ENCODE peak calls at places on chromosome 13, in seven cellular contexts. E is lower leg skin, S is heart left ventricle, D is SK-N-MC, L is psoas muscle, F is GM12865, C is HL-60. A is an unnamed sample.

GRCh38 chr13:33494596-33495214 is 209.2 kb upstream of the STARD13 start:
- DNase-seq in E (no peak), C (no peak), F (no peak), S (no peak), L (no peak), D (no peak), A (peak; percentile 35)

GRCh38 chr13:104779311-104779710 is 1713.1 kb upstream of the SLC10A2 start:
- DNase-seq in F (no peak), E (no peak), C (no peak), D (no peak), S (no peak), L (no peak), A (no peak)

GRCh38 chr13:97287047-97287383 is 64.9 kb downstream of the MBNL2 start:
- DNase-seq in D (no peak), E (no peak), L (no peak), C (no peak), F (no peak), S (no peak), A (no peak)

GRCh38 chr13:114099918-114100445 is 32.4 kb downstream of the RASA3 start:
- DNase-seq in S (peak; percentile 57), F (no peak), L (no peak), C (no peak), E (no peak), D (no peak), A (no peak)

GRCh38 chr13:25352230-25352629 is 19.5 kb upstream of the ATP8A2 start:
- DNase-seq in D (no peak), E (no peak), F (no peak), C (no peak), L (no peak), S (no peak), A (no peak)

GRCh38 chr13:24214528-24214927 is 54.0 kb downstream of the SPATA13 start:
- DNase-seq in F (peak; percentile 48), S (no peak), L (no peak), C (no peak), E (no peak), D (no peak), A (no peak)

GRCh38 chr13:74288361-74288911 is 154.2 kb upstream of the KLF12 start:
- DNase-seq in D (no peak), L (peak; percentile 32), F (peak; percentile 26), S (peak; percentile 68), E (no peak), C (no peak), A (peak; percentile 69)

GRCh38 chr13:80173224-80173623 is 167.7 kb downstream of the SPRY2 start:
- DNase-seq in D (no peak), E (peak; percentile 54), L (no peak), S (no peak), F (peak; percentile 29), C (peak; percentile 53), A (no peak)

GRCh38 chr13:93948523-93948922 is 531.0 kb downstream of the DCT start:
- DNase-seq in F (no peak), S (no peak), E (no peak), D (no peak), L (no peak), C (no peak), A (no peak)

GRCh38 chr13:23081246-23081645 is 99.5 kb upstream of the SGCG start:
- DNase-seq in F (no peak), D (no peak), E (no peak), S (no peak), C (no peak), L (no peak), A (no peak)

GRCh38 chr13:43516401-43516826 is 270.4 kb downstream of the ENOX1 start:
- DNase-seq in E (peak; percentile 48), C (no peak), F (no peak), L (no peak), D (no peak), S (no peak), A (no peak)

GRCh38 chr13:43981091-43981490 is 101.4 kb downstream of the LACC1 start:
- DNase-seq in S (no peak), E (no peak), C (no peak), D (no peak), F (peak; percentile 12), L (no peak), A (no peak)

GRCh38 chr13:87798536-87798935 is 127.4 kb downstream of the SLITRK5 start:
- DNase-seq in L (no peak), C (no peak), D (no peak), F (no peak), S (no peak), E (no peak), A (no peak)

DNA sequence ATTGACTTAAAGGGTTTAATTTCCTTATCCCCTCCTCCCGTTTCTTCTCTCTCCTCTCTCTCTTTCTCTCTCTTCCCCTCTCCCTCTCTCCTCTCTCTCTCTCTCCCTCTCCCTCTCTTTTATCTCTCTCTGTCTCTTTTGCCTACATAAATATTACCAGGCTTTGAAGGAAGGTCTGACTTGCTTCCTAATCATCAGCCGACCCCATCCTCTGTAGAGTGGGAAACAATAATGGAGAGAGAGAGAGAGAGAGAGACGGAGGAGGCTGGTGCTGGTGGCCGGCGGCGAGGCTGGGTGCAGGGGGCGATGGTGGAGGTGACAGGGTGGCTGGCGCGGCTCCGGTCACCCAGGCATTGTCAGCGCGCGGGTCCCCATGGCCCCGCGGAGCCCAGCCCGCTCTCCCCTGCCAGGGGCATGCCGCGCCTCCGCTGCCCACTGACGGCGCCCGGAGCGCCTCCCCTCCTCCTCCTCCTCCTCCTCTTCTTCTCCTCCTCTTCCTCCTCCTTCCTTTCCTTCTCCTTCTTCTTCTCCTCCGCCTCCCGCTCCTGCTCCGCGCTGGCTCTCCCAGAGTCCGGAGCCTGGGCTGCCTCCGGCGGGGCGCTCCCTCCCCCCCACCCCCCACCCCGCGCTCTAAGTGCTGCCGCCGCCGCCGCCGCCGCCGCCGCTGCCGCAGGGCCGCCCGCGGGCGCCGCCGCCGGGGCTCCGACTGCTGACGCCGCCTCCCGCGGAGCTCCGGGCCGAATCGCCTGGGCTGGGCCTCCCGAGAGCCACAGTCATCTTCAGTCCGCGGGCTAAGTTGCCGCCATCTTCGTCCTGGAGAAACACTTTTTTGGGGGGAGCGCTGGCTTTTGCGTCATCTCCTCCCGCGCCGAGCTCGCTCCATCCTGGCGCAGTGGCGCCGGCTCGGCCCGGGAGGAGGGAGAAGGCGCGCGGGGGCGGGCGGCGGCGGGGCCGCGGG is 348.4 kb downstream of the LIG4 start:
- DNase-seq in L (no peak), C (no peak), E (no peak), F (no peak), S (no peak), D (no peak), A (peak; percentile 39)
- H3K4me3 ChIP-seq in L (peak overlapping the region; percentile 51), C (peak overlapping the region; percentile 36), E (no peak overlapping the region), F (no peak overlapping the region), S (peak overlapping the region; percentile 37), D (peak overlapping the region; percentile 75), A (peak overlapping the region; percentile 64)

DNA sequence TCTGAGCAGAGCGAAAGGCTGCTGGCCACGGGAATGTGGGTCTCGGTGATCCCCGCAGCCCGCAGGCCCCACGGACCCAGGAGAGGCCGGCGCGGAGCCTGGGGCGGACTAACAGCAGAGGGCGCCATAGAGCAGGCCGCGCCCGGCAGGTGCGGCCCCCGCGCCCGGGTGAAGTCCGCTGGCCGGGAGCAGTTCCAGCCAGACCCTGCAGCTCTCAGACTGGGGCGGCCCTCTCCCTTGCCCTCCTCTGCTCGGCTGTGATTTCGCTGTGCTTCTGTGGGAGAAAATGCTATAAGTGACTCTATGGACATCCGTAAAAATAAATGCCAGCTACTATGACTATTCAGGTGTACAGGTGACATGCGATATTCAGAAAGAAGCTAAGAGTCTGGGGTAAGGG is 37.7 kb downstream of the GSX1 start:
- DNase-seq in F (peak; percentile 59), E (no peak), C (peak; percentile 31), L (peak; percentile 33), D (no peak), S (peak; percentile 80), A (peak; percentile 34)
- H3K4me3 ChIP-seq in F (no peak overlapping the region), E (no peak overlapping the region), C (peak overlapping the region; percentile 22), L (peak overlapping the region; percentile 35), D (peak overlapping the region; percentile 36), S (no peak overlapping the region), A (no peak overlapping the region)

DNA sequence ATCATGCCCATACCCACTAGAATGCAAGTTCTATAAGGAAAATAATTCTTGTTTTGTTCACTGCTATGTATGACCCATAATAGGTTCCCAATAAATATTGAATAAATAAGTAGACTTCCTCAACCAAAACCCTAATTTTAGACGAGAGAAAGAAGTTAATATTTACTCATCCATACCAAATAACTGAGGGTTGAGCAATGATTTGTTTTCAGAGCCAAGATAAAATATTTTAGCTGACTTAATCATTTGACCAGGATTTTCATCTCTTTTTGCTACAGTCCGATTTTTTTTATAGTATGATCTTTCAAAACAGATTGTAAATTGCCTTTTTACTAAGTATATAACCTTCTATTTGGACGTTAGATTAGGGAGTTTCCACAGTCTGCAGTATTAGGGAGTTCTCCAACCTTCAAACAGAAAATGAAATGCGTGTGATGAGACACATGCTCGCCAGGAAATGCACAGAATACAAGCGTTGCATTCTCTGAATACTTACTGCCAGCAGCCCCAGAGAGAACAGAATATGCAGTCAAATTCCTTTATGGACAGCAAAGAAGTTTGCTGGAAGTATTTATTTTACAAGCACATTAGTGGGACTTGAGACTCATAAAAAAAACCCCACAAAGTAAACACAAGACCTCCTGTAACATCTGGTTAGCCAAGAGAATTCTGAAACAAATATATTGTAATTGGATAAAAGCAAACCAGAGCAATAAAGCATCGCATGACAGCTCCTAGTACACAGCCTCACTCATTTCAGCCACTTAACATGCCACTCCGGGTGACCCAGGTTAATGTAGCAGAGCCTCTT is 230.0 kb downstream of the MYO16 start:
- DNase-seq in F (peak; percentile 17), D (peak; percentile 32), E (no peak), L (no peak), S (no peak), C (no peak), A (no peak)
- H3K4me3 ChIP-seq in F (no peak overlapping the region), D (peak overlapping the region; percentile 62), E (no peak overlapping the region), L (no peak overlapping the region), S (no peak overlapping the region), C (no peak overlapping the region), A (no peak overlapping the region)

GRCh38 chr13:108785844-108786243 is 156.4 kb downstream of the MYO16 start:
- DNase-seq in L (no peak), S (no peak), D (no peak), F (no peak), E (no peak), C (no peak), A (no peak)
- H3K4me3 ChIP-seq in L (no peak overlapping the region), S (no peak overlapping the region), D (no peak overlapping the region), F (no peak overlapping the region), E (no peak overlapping the region), C (no peak overlapping the region), A (no peak overlapping the region)

GRCh38 chr13:30735025-30735967 is at the start of gene ALOX5AP:
- DNase-seq in C (peak; percentile 93), L (no peak), S (no peak), E (no peak), F (peak; percentile 81), D (no peak), A (no peak)
- H3K4me3 ChIP-seq in C (peak within 1 kb of the TSS; percentile 55), L (peak within 1 kb of the TSS; percentile 31), S (peak within 1 kb of the TSS; percentile 13), E (no peak within 1 kb of the TSS), F (peak within 1 kb of the TSS; percentile 28), D (no peak within 1 kb of the TSS), A (no peak within 1 kb of the TSS)

GRCh38 chr13:32032780-32033179 is 1.2 kb downstream of the FRY start:
- DNase-seq in S (no peak), L (no peak), C (no peak), E (no peak), D (no peak), F (no peak), A (no peak)
- H3K4me3 ChIP-seq in S (no peak overlapping the region), L (peak overlapping the region; percentile 92), C (peak overlapping the region; percentile 85), E (no peak overlapping the region), D (no peak overlapping the region), F (no peak overlapping the region), A (no peak overlapping the region)

GRCh38 chr13:107675847-107676550 is 539.3 kb downstream of the LIG4 start:
- DNase-seq in E (no peak), S (no peak), F (no peak), C (no peak), L (no peak), D (no peak), A (no peak)
- H3K4me3 ChIP-seq in E (no peak overlapping the region), S (no peak overlapping the region), F (no peak overlapping the region), C (no peak overlapping the region), L (no peak overlapping the region), D (no peak overlapping the region), A (no peak overlapping the region)